ENCODE peak calls at places on chromosome 6, in seven cellular contexts. G, J, P, A, R, E and F are unnamed samples.

GRCh38 chr6:52157301-52157930 is 28.8 kb upstream of the IL17A start:
- DNase-seq in G (no peak), J (no peak), P (peak), A (no peak), R (no peak), E (no peak), F (no peak)

GRCh38 chr6:33772114-33772830 is 16.7 kb downstream of the LEMD2 start:
- DNase-seq in G (no peak), J (no peak), P (no peak), A (no peak), R (no peak), E (no peak), F (no peak)

GRCh38 chr6:89368107-89368506 is 15.6 kb upstream of the UBE2J1 start:
- DNase-seq in G (peak), J (peak), P (no peak), A (peak), R (peak), E (peak), F (no peak)

GRCh38 chr6:36752187-36752885 is 54.7 kb downstream of the RAB44 start:
- DNase-seq in G (no peak), J (no peak), P (no peak), A (no peak), R (no peak), E (peak), F (peak)

GRCh38 chr6:108200631-108201030 is 34.8 kb downstream of the NR2E1 start:
- DNase-seq in G (no peak), J (no peak), P (peak), A (peak), R (peak), E (no peak), F (peak)

GRCh38 chr6:154053141-154053540 is 14.1 kb downstream of the OPRM1 start:
- DNase-seq in G (no peak), J (no peak), P (no peak), A (no peak), R (no peak), E (no peak), F (no peak)

GRCh38 chr6:157148391-157149323 is 174.7 kb downstream of the TMEM242 start:
- DNase-seq in G (no peak), J (no peak), P (peak), A (peak), R (peak), E (peak), F (peak)

GRCh38 chr6:121436966-121437756 is 1.7 kb downstream of the GJA1 start:
- DNase-seq in G (peak), J (peak), P (no peak), A (peak), R (peak), E (no peak), F (no peak)

GRCh38 chr6:52994031-52994788 is 874 bp downstream of the GSTA4 start:
- DNase-seq in G (peak), J (peak), P (no peak), A (peak), R (no peak), E (no peak), F (no peak)

GRCh38 chr6:33961686-33962085 is 157.9 kb upstream of the MLN start:
- DNase-seq in G (peak), J (no peak), P (no peak), A (no peak), R (no peak), E (no peak), F (no peak)

GRCh38 chr6:42030585-42031506 is 19.5 kb upstream of the TAF8 start:
- DNase-seq in G (peak), J (peak), P (no peak), A (no peak), R (no peak), E (no peak), F (no peak)

GRCh38 chr6:155158044-155158843 is 105.6 kb upstream of the CLDN20 start:
- DNase-seq in G (no peak), J (no peak), P (peak), A (peak), R (no peak), E (no peak), F (no peak)
- H3K27ac ChIP-seq in G (no peak), J (no peak), P (peak), A (peak), R (peak), E (no peak), F (peak)

DNA sequence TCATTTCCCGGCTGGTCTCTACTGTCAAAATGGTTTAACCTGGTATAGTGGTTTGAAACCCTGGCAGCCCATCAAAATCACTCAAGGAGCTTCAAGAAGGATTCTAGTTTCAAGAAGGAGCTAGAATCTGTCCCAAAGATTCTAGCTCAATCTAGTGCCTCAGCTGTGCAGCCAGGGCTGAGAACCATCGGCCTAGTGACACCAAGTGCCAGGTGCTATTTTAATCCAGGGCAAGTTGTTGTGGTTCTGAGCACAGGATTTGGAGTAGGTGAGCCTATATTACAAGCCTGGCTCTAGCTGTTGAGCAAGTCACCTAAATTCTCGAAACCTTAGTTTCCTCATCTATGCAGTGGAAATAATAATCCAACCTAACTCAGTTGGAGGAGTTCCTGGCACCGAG is 3.7 kb downstream of the MOCS1 start:
- DNase-seq in G (no peak), J (no peak), P (no peak), A (no peak), R (no peak), E (no peak), F (no peak)
- H3K27ac ChIP-seq in G (no peak), J (no peak), P (no peak), A (no peak), R (no peak), E (peak), F (no peak)

DNA sequence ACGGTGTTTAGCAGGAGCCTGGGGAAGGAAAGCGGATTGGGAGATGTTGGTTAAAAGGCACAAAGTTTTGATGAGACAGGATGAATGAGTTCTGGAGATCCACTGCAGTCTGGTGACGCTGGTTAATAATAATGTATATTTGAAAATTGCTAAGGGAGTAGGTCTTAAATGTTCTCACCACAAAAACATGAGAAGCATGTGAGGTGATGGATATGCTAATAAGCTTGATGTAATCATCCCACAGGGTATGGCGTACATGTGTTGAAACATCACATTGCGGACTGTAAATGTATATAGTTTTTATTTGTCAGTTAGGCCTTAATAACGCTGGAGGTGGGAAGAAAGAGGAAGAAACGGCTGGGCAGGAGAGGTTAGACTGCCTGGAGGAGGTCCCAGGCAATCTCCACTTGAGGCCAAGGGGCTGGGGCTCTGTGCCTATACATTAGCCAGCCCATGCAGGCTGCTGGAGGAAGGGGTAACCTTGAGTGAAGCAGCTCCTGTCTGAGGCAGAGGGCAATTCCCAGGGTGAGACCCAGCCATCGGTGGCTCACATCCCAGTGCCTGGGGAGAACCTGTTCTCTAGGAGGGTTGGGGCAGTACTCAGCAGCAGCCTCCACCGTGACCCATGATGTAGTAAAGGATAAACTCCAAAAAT is 188.2 kb upstream of the QKI start:
- DNase-seq in G (no peak), J (no peak), P (peak), A (no peak), R (no peak), E (no peak), F (no peak)
- H3K27ac ChIP-seq in G (no peak), J (no peak), P (no peak), A (no peak), R (no peak), E (no peak), F (peak)

GRCh38 chr6:26365633-26365995 is 616 bp downstream of the BTN3A2 start:
- DNase-seq in G (no peak), J (no peak), P (no peak), A (no peak), R (no peak), E (no peak), F (no peak)
- H3K27ac ChIP-seq in G (no peak), J (no peak), P (peak), A (peak), R (peak), E (peak), F (peak)

DNA sequence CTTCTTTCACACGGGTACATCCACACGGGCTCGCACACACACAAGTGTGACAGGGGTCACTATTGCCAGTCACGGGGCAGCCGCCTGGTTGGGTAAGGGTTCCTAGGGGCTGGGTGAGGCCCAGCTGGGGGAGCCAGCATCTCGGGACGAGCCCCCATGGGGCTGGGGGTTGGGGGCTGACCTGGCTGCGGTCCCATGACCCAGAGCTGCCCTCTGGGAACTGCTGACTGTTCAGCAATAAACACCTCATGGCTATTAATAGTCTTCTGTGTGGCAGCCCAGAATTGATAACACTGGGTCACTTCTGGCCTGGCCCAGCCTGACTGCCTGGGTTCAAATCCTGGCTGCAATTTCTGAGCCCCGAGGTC is 23.8 kb downstream of the VEGFA start:
- DNase-seq in G (no peak), J (peak), P (no peak), A (no peak), R (no peak), E (no peak), F (no peak)
- H3K27ac ChIP-seq in G (no peak), J (peak), P (no peak), A (no peak), R (no peak), E (no peak), F (no peak)

GRCh38 chr6:167698540-167698939 is 128.2 kb upstream of the AFDN start:
- DNase-seq in G (no peak), J (no peak), P (no peak), A (no peak), R (no peak), E (no peak), F (no peak)
- H3K27ac ChIP-seq in G (no peak), J (no peak), P (no peak), A (no peak), R (no peak), E (peak), F (peak)

GRCh38 chr6:119834418-119834817 is 484.9 kb upstream of the MAN1A1 start:
- DNase-seq in G (no peak), J (no peak), P (no peak), A (peak), R (no peak), E (no peak), F (no peak)

GRCh38 chr6:119832411-119832810 is 482.9 kb upstream of the MAN1A1 start:
- DNase-seq in G (no peak), J (no peak), P (no peak), A (peak), R (no peak), E (no peak), F (no peak)

GRCh38 chr6:119829006-119829405 is 479.4 kb upstream of the MAN1A1 start:
- DNase-seq in G (no peak), J (no peak), P (peak), A (no peak), R (no peak), E (no peak), F (no peak)

GRCh38 chr6:119830069-119830468 is 480.5 kb upstream of the MAN1A1 start:
- DNase-seq in G (no peak), J (no peak), P (peak), A (no peak), R (no peak), E (no peak), F (no peak)

GRCh38 chr6:119830494-119831295 is 481.1 kb upstream of the MAN1A1 start:
- DNase-seq in G (peak), J (no peak), P (peak), A (peak), R (no peak), E (no peak), F (peak)
- H3K27ac ChIP-seq in G (no peak), J (no peak), P (peak), A (peak), R (no peak), E (no peak), F (peak)

GRCh38 chr6:169591616-169592015 is 110.2 kb downstream of the WDR27 start:
- DNase-seq in G (no peak), J (no peak), P (no peak), A (no peak), R (no peak), E (no peak), F (no peak)

GRCh38 chr6:169587992-169588391 is 113.8 kb downstream of the WDR27 start:
- DNase-seq in G (no peak), J (no peak), P (no peak), A (no peak), R (no peak), E (no peak), F (no peak)

GRCh38 chr6:169590376-169590939 is 111.4 kb downstream of the WDR27 start:
- DNase-seq in G (no peak), J (no peak), P (no peak), A (no peak), R (no peak), E (no peak), F (no peak)

GRCh38 chr6:169589699-169590257 is 112.1 kb downstream of the WDR27 start:
- DNase-seq in G (no peak), J (no peak), P (peak), A (no peak), R (no peak), E (no peak), F (peak)

GRCh38 chr6:169589293-169589692 is 112.5 kb downstream of the WDR27 start:
- DNase-seq in G (no peak), J (no peak), P (peak), A (no peak), R (no peak), E (no peak), F (peak)
- H3K27ac ChIP-seq in G (no peak), J (no peak), P (no peak), A (no peak), R (no peak), E (peak), F (no peak)